ENCODE peak calls at places on chromosomes 13 and 19, in six cellular contexts. L, A, C, U, R and O are unnamed samples.

GRCh38 chr19:29687897-29688728 is 22.9 kb downstream of the PLEKHF1 start:
- DNase-seq in L (no peak), A (no peak), C (no peak), U (peak; percentile 75), R (no peak), O (peak; percentile 59)

GRCh38 chr13:95002968-95003813 is 290.8 kb upstream of the SOX21 start:
- DNase-seq in L (peak; percentile 13), A (no peak), C (no peak), U (no peak), R (no peak), O (no peak)

GRCh38 chr13:32515246-32515645 is 23.3 kb downstream of the N4BP2L2 start:
- DNase-seq in L (no peak), A (no peak), C (no peak), U (no peak), R (no peak), O (peak; percentile 17)

GRCh38 chr19:45496349-45496953 is 396 bp downstream of the RTN2 start:
- DNase-seq in L (peak; percentile 80), A (peak; percentile 47), C (peak; percentile 24), U (peak; percentile 62), R (no peak), O (peak; percentile 43)

GRCh38 chr13:61286148-61286745 is 129.4 kb downstream of the PCDH20 start:
- DNase-seq in L (peak; percentile 30), A (no peak), C (no peak), U (no peak), R (no peak), O (no peak)

GRCh38 chr13:47087841-47088240 is 191.0 kb upstream of the HTR2A start:
- DNase-seq in L (no peak), A (no peak), C (no peak), U (peak; percentile 90), R (no peak), O (peak; percentile 76)

GRCh38 chr13:49248433-49249002 is 793 bp downstream of the CDADC1 start:
- DNase-seq in L (peak; percentile 6), A (peak; percentile 23), C (no peak), U (peak; percentile 52), R (peak; percentile 27), O (no peak)

GRCh38 chr13:28586585-28587540 is 72.1 kb upstream of the POMP start:
- DNase-seq in L (no peak), A (no peak), C (no peak), U (no peak), R (no peak), O (no peak)

GRCh38 chr13:31982540-31982939 is 49.0 kb upstream of the FRY start:
- DNase-seq in L (peak; percentile 70), A (no peak), C (peak; percentile 46), U (peak; percentile 95), R (peak; percentile 84), O (peak; percentile 98)

GRCh38 chr19:45047188-45047797 is 8.4 kb downstream of the CLASRP start:
- DNase-seq in L (no peak), A (no peak), C (no peak), U (no peak), R (no peak), O (no peak)

GRCh38 chr13:41613984-41614581 is 156.7 kb downstream of the RGCC start:
- DNase-seq in L (peak; percentile 33), A (peak; percentile 68), C (no peak), U (peak; percentile 90), R (peak; percentile 41), O (peak; percentile 91)

GRCh38 chr19:45927565-45928261 is 13.1 kb upstream of the NANOS2 start:
- DNase-seq in L (peak; percentile 95), A (peak; percentile 93), C (peak; percentile 89), U (peak; percentile 92), R (peak; percentile 91), O (peak; percentile 84)

GRCh38 chr13:93726173-93727019 is 499.8 kb downstream of the GPC6 start:
- DNase-seq in L (no peak), A (no peak), C (no peak), U (no peak), R (no peak), O (no peak)

GRCh38 chr13:62293081-62293480 is 877.4 kb upstream of the PCDH20 start:
- DNase-seq in L (peak; percentile 4), A (no peak), C (no peak), U (no peak), R (no peak), O (peak; percentile 53)

GRCh38 chr19:50226536-50226935 is 23.1 kb downstream of the MYH14 start:
- DNase-seq in L (no peak), A (no peak), C (no peak), U (no peak), R (no peak), O (no peak)

GRCh38 chr13:106400282-106400681 is 135.2 kb downstream of the EFNB2 start:
- DNase-seq in L (no peak), A (no peak), C (no peak), U (no peak), R (no peak), O (no peak)

GRCh38 chr13:25300861-25301346 is 521 bp upstream of the NUP58 start:
- DNase-seq in L (no peak), A (peak; percentile 28), C (peak; percentile 23), U (no peak), R (no peak), O (no peak)

GRCh38 chr13:94677799-94678198 is 34.5 kb downstream of the SOX21 start:
- DNase-seq in L (no peak), A (no peak), C (no peak), U (no peak), R (no peak), O (no peak)

GRCh38 chr19:752652-753517 is 2.0 kb downstream of the MISP start:
- DNase-seq in L (peak; percentile 90), A (no peak), C (no peak), U (peak; percentile 88), R (peak; percentile 39), O (peak; percentile 76)

GRCh38 chr19:51637362-51637978 is 7.3 kb upstream of the SIGLEC5 start:
- DNase-seq in L (no peak), A (no peak), C (no peak), U (peak; percentile 36), R (no peak), O (peak; percentile 11)

GRCh38 chr19:6038634-6039405 is 60.9 kb upstream of the RANBP3 start:
- DNase-seq in L (no peak), A (no peak), C (no peak), U (no peak), R (no peak), O (peak; percentile 28)

GRCh38 chr19:5799247-5800241 is 5.3 kb upstream of the NRTN start:
- DNase-seq in L (peak; percentile 18), A (no peak), C (no peak), U (no peak), R (no peak), O (no peak)

GRCh38 chr13:82878536-82878935 is 1003.7 kb downstream of the SLITRK1 start:
- DNase-seq in L (no peak), A (no peak), C (no peak), U (peak; percentile 33), R (no peak), O (peak; percentile 14)

GRCh38 chr13:24709186-24709913 is 29.1 kb downstream of the ATP12A start:
- DNase-seq in L (no peak), A (no peak), C (no peak), U (no peak), R (no peak), O (no peak)

GRCh38 chr13:32266130-32266529 is 49.0 kb downstream of the ZAR1L start:
- DNase-seq in L (no peak), A (no peak), C (no peak), U (no peak), R (no peak), O (no peak)

GRCh38 chr13:95087746-95088305 is 213.4 kb downstream of the ABCC4 start:
- DNase-seq in L (peak; percentile 8), A (no peak), C (no peak), U (peak; percentile 8), R (no peak), O (peak; percentile 51)

GRCh38 chr13:78759704-78760103 is 100.7 kb upstream of the OBI1 start:
- DNase-seq in L (no peak), A (no peak), C (no peak), U (no peak), R (no peak), O (no peak)

GRCh38 chr19:18629166-18630088 is 7.4 kb upstream of the KLHL26 start:
- DNase-seq in L (no peak), A (peak; percentile 46), C (no peak), U (no peak), R (peak; percentile 78), O (no peak)

GRCh38 chr13:40764587-40765403 is 6.2 kb downstream of the MRPS31 start:
- DNase-seq in L (no peak), A (no peak), C (no peak), U (peak; percentile 49), R (no peak), O (no peak)

GRCh38 chr13:99980201-99981114 is 1.1 kb upstream of the ZIC2 start:
- DNase-seq in L (peak; percentile 81), A (no peak), C (peak; percentile 59), U (peak; percentile 86), R (peak; percentile 41), O (peak; percentile 54)

GRCh38 chr13:33480561-33480960 is 195.0 kb upstream of the STARD13 start:
- DNase-seq in L (no peak), A (no peak), C (no peak), U (peak; percentile 44), R (no peak), O (no peak)

DNA sequence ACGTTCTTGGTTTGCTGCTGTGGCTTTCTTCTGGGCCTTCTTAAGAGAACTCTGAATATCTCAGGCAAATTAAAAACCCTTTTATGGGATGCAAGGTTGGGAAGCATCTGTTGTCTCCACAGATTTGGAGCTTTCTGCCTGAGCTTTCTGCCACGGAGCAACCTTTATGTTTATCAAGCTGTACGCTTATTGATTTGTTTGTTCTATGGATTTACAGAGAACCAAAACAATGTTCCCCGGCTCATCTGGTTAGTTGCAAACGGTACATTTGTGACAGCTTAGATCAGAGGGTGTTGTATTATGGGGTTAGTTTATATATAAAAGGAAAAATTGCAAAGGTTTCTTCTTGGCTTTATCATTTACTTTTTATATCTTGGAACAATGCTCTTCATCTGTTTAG is 479.6 kb downstream of the DIAPH3 start:
- DNase-seq in L (no peak), A (no peak), C (no peak), U (no peak), R (no peak), O (no peak)
- H3K4me1 ChIP-seq in L (peaks cover 14% of the 10 kb centered on the region), A (no peaks in the 10 kb centered on the region), C (no peaks in the 10 kb centered on the region), U (no peaks in the 10 kb centered on the region), R (no peaks in the 10 kb centered on the region), O (no peaks in the 10 kb centered on the region)

GRCh38 chr19:7258042-7258839 is 36.0 kb downstream of the INSR start:
- DNase-seq in L (no peak), A (no peak), C (no peak), U (no peak), R (no peak), O (no peak)
- H3K4me1 ChIP-seq in L (peaks cover 19% of the 10 kb centered on the region), A (peaks cover 4% of the 10 kb centered on the region), C (peaks cover 7% of the 10 kb centered on the region), U (no peaks in the 10 kb centered on the region), R (peaks cover 52% of the 10 kb centered on the region), O (no peaks in the 10 kb centered on the region)

GRCh38 chr13:35854286-35854685 is 276.9 kb downstream of the DCLK1 start:
- DNase-seq in L (no peak), A (no peak), C (no peak), U (no peak), R (no peak), O (no peak)
- H3K4me1 ChIP-seq in L (no peaks in the 10 kb centered on the region), A (peaks cover 15% of the 10 kb centered on the region), C (no peaks in the 10 kb centered on the region), U (peaks cover 24% of the 10 kb centered on the region), R (peaks cover 8% of the 10 kb centered on the region), O (peaks cover 6% of the 10 kb centered on the region)

DNA sequence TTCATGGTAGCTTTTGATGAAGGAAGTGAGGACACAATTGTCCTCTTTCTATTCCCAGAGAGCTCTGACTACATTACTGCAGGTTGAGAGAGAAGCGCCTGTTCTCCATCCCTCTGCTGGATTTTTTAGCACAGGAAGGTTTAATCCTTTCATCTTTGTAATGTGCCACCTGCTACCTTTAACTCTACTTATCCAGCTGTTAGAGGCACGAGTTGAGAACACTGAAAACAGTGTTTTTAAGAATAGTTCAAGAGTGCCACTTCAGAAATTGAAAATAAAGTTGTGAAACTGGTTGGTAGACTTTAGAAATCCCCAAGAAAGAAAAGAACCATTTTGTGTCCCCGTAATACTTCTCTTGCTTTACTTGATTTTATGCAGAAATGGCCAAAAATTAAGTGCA is 20.6 kb downstream of the FREM2 start:
- DNase-seq in L (no peak), A (no peak), C (no peak), U (no peak), R (no peak), O (no peak)
- H3K4me1 ChIP-seq in L (no peaks in the 10 kb centered on the region), A (no peaks in the 10 kb centered on the region), C (peaks cover 55% of the 10 kb centered on the region), U (no peaks in the 10 kb centered on the region), R (no peaks in the 10 kb centered on the region), O (no peaks in the 10 kb centered on the region)